ENCODE peak calls at places on chromosome 19, in four cellular contexts. R is neural progenitor cell, S is SK-N-SH, G is OCI-LY7. E is an unnamed sample.

GRCh38 chr19:18790566-18791314 is at the start of gene COMP:
- DNase-seq in S (no peak), G (no peak), R (peak), E (no peak)

GRCh38 chr19:33261511-33262192 is 36.0 kb upstream of the SLC7A10 start:
- DNase-seq in G (no peak), S (peak), R (no peak), E (no peak)

GRCh38 chr19:17454579-17454978 is 6.1 kb upstream of the TMEM221 start:
- DNase-seq in R (peak), G (no peak), S (peak), E (no peak)

GRCh38 chr19:55239004-55239403 is 10.4 kb upstream of the TMEM86B start:
- DNase-seq in S (no peak), G (no peak), R (no peak), E (no peak)

GRCh38 chr19:58556633-58557252 is 1.7 kb downstream of the UBE2M start:
- DNase-seq in S (no peak), G (no peak), R (no peak), E (no peak)

GRCh38 chr19:823565-824121 is 1.9 kb upstream of the PLPPR3 start:
- DNase-seq in R (peak), G (no peak), S (no peak), E (no peak)

GRCh38 chr19:32748497-32748896 is 28.9 kb downstream of the TDRD12 start:
- DNase-seq in R (peak), S (peak), G (peak), E (peak)

GRCh38 chr19:48963371-48964204 is 1.5 kb upstream of the FTL start:
- DNase-seq in S (no peak), R (peak), G (no peak), E (peak)

GRCh38 chr19:6459356-6460098 is at the start of gene SLC25A23:
- DNase-seq in G (peak), R (peak), S (peak), E (peak)

GRCh38 chr19:48310227-48310626 is 15.1 kb upstream of the EMP3 start:
- DNase-seq in S (no peak), R (no peak), G (no peak), E (no peak)

GRCh38 chr19:1396768-1397679 is 4.3 kb downstream of the GAMT start:
- DNase-seq in R (no peak), G (no peak), S (no peak), E (no peak)

GRCh38 chr19:1206733-1207301 is 1.2 kb downstream of the STK11 start:
- DNase-seq in S (no peak), G (peak), R (no peak), E (no peak)

GRCh38 chr19:2524840-2525723 is 49.2 kb downstream of the GADD45B start:
- DNase-seq in G (no peak), S (no peak), R (no peak), E (peak)

GRCh38 chr19:6662692-6663091 is 7.3 kb downstream of the TNFSF14 start:
- DNase-seq in R (no peak), S (no peak), G (no peak), E (no peak)

GRCh38 chr19:48966541-48967345 is 1.6 kb downstream of the FTL start:
- DNase-seq in G (no peak), S (no peak), R (peak), E (no peak)

GRCh38 chr19:4368128-4368820 is 24.9 kb downstream of the MPND start:
- DNase-seq in R (no peak), G (no peak), S (no peak), E (no peak)

GRCh38 chr19:5993516-5994406 is 15.8 kb upstream of the RANBP3 start:
- DNase-seq in S (peak), R (no peak), G (no peak), E (peak)

GRCh38 chr19:29211562-29212416 is 1.2 kb downstream of the UQCRFS1 start:
- DNase-seq in R (no peak), G (no peak), S (peak), E (peak)

GRCh38 chr19:48868196-48868886 is at the start of gene PLEKHA4:
- DNase-seq in S (peak), R (peak), G (no peak), E (no peak)

GRCh38 chr19:40266912-40267600 is 18.1 kb downstream of the AKT2 start:
- DNase-seq in G (no peak), R (no peak), S (no peak), E (no peak)

GRCh38 chr19:1770866-1771576 is 17.7 kb downstream of the ONECUT3 start:
- DNase-seq in R (no peak), S (no peak), G (no peak), E (no peak)

GRCh38 chr19:46714523-46715106 is 2.3 kb downstream of the PRKD2 start:
- DNase-seq in R (no peak), G (peak), S (no peak), E (no peak)

GRCh38 chr19:993361-993830 is 6.8 kb upstream of the GRIN3B start:
- DNase-seq in S (no peak), G (no peak), R (no peak), E (no peak)

GRCh38 chr19:15663245-15663644 is 9.6 kb upstream of the CYP4F12 start:
- DNase-seq in S (no peak), R (no peak), G (no peak), E (no peak)

GRCh38 chr19:14837391-14837790 is 2.4 kb upstream of the OR7A5 start:
- DNase-seq in R (no peak), S (no peak), G (no peak), E (no peak)

GRCh38 chr19:2477141-2477710 is 1.3 kb downstream of the GADD45B start:
- DNase-seq in G (peak), S (no peak), R (peak), E (peak)

GRCh38 chr19:1038995-1039645 is 787 bp upstream of the ABCA7 start:
- DNase-seq in S (no peak), G (peak), R (no peak), E (no peak)

GRCh38 chr19:55546822-55547614 is 1.7 kb upstream of the SBK3 start:
- DNase-seq in G (no peak), S (no peak), R (peak), E (peak)

GRCh38 chr19:1004204-1004802 is 4.1 kb downstream of the GRIN3B start:
- DNase-seq in R (no peak), S (no peak), G (no peak), E (no peak)

GRCh38 chr19:21848706-21849105 is 12.7 kb upstream of the ZNF43 start:
- DNase-seq in G (no peak), R (no peak), S (no peak), E (peak)

GRCh38 chr19:36771275-36772231 is 1.1 kb downstream of the ZNF850 start:
- DNase-seq in S (peak), G (peak), R (peak), E (peak)

GRCh38 chr19:2992958-2993357 is 15.6 kb downstream of the TLE6 start:
- DNase-seq in G (no peak), R (peak), S (no peak), E (no peak)

GRCh38 chr19:4557971-4558941 is 1.2 kb downstream of the SEMA6B start:
- DNase-seq in S (peak), G (peak), R (peak), E (peak)

GRCh38 chr19:29467824-29468401 is 57.9 kb upstream of the VSTM2B start:
- DNase-seq in R (peak), S (peak), G (peak), E (peak)

GRCh38 chr19:18419699-18420460 is 682 bp downstream of the SSBP4 start:
- DNase-seq in G (peak), S (peak), R (peak), E (peak)

GRCh38 chr19:18157465-18158063 is 4.6 kb downstream of the PIK3R2 start:
- DNase-seq in R (peak), G (peak), S (peak), E (no peak)

GRCh38 chr19:49441210-49441959 is at the start of gene SLC17A7:
- DNase-seq in R (peak), S (peak), G (peak), E (peak)

DNA sequence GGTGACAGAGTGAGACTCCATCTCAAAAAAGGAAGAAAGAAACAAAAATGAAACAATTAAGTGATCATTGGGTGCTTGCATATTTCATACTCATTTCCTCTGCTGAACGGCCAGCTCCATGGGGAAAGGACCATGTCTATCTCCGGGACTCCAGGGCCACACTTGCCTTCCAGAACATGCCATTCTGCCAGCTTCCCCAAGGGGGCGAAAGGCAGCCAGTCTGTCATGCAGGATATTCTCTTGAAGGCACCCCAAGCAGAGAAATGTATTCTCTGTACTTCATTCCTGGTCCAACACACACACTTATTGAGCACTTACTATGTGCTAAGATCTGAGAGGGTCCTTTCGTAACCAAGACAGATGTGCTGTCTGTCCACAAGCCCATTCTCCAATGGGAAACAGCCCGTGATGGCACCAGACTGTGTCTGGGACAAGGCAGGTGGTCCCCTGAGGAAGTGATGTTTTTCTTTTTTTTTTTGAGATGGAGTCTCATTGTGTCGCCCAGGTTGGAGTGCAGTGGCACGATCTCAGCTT is 10.2 kb upstream of the CARM1 start:
- DNase-seq in R (peak), G (peak), S (no peak), E (peak)
- TF ChIP-seq EZH2phosphoT487 in R (no peak), G (no peak), S (no peak), E (no peak)

GRCh38 chr19:51688665-51689571 is 4.2 kb upstream of the SPACA6 start:
- DNase-seq in R (peak), S (peak), G (no peak), E (peak)
- TF ChIP-seq EZH2phosphoT487 in R (no peak), S (no peak), G (no peak), E (no peak)

DNA sequence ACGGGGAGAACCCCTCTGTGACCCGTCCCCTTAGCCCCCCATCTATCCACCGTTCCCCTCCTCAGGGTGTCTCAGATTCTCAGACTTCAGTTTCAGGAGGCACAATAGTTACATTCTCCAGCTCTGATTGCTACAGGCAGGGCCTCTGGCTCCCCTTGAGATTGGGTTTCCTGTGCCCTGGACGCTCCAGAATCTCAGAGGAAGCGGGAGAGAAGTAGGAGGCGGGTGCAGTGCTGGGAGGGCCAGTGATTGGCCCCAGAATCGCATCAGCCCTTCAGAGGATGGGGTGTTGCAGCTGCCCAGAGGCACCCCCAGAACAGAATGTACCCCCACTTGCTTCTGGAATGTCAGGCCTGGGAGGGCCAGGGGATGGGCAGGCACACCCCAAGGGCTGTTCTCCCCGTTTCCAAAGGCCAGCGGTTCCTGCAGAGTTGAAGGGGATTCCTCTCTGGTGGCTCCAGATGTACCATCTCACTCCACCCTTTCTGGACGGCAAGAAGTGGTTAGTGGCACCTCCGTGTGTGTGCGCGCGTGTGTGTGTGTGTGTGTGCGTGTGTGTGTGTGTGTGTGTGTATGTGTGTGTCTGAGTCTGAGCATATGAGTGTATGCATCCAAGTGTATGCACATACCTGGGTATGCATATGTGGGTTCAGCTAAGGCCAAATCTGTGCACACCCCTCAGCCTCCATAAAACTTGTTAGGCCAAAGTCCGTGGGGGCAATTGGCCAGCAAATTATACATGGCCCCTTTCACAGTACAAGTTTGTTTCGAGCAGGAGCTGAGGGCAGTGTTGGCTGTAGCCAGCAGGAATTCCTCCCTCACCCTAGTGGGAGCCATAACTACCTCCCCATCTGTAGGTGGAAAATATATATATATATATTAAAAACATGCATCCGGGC is 35.5 kb downstream of the LYL1 start:
- DNase-seq in G (no peak), R (no peak), S (no peak), E (no peak)
- TF ChIP-seq EZH2phosphoT487 in G (no peak), R (no peak), S (no peak), E (no peak)

GRCh38 chr19:8592231-8593009 is 15.2 kb upstream of the MYO1F start:
- DNase-seq in S (peak), G (peak), R (peak), E (peak)
- TF ChIP-seq EZH2phosphoT487 in S (no peak), G (no peak), R (no peak), E (no peak)